ENCODE peak calls at places on chromosomes 5 and 9, in six cellular contexts. V is NCI-H1930; E is activated T-helper 1 cell treated with anti-CD3 and anti-CD28 coated beads, Interleukin-2, amount 50 U/mL, for 16 hours; X is kidney tubule cell; A is effector memory CD4-positive, alpha-beta T cell; F is EH. I is an unnamed sample.

GRCh38 chr5:85452322-85453025 is 1067.8 kb upstream of the EDIL3 start:
- DNase-seq in V (no peak), E (no peak), X (no peak), A (no peak), F (no peak), I (no peak)

GRCh38 chr9:133386338-133386737 is 10.2 kb downstream of the STKLD1 start:
- DNase-seq in V (no peak), E (no peak), X (no peak), A (no peak), F (no peak), I (peak)

GRCh38 chr9:92292338-92293074 is 991 bp downstream of the IARS1 start:
- DNase-seq in V (no peak), E (no peak), X (peak), A (no peak), F (peak), I (no peak)

GRCh38 chr5:149063017-149063687 is at the start of gene SH3TC2:
- DNase-seq in V (no peak), E (no peak), X (peak), A (no peak), F (peak), I (peak)

GRCh38 chr9:96232539-96233241 is 69.3 kb downstream of the HSD17B3 start:
- DNase-seq in V (peak), E (no peak), X (peak), A (no peak), F (peak), I (peak)

GRCh38 chr9:121690316-121690715 is 38.9 kb downstream of the DAB2IP start:
- DNase-seq in V (no peak), E (no peak), X (peak), A (no peak), F (peak), I (no peak)

GRCh38 chr5:135182675-135183074 is 148.6 kb upstream of the PITX1 start:
- DNase-seq in V (no peak), E (no peak), X (no peak), A (no peak), F (no peak), I (no peak)

GRCh38 chr5:131275996-131276535 is 12.2 kb downstream of the CDC42SE2 start:
- DNase-seq in V (no peak), E (no peak), X (no peak), A (no peak), F (no peak), I (no peak)

GRCh38 chr5:118791986-118792734 is 196.2 kb downstream of the DTWD2 start:
- DNase-seq in V (peak), E (no peak), X (peak), A (no peak), F (peak), I (peak)

GRCh38 chr9:129026442-129027223 is 1.5 kb downstream of the SH3GLB2 start:
- DNase-seq in V (no peak), E (no peak), X (peak), A (no peak), F (peak), I (peak)

GRCh38 chr9:136582977-136583735 is 37.3 kb upstream of the NOTCH1 start:
- DNase-seq in V (no peak), E (no peak), X (no peak), A (no peak), F (no peak), I (no peak)

GRCh38 chr5:145811834-145812625 is 23.1 kb downstream of the PRELID2 start:
- DNase-seq in V (no peak), E (no peak), X (peak), A (no peak), F (peak), I (no peak)

GRCh38 chr5:161406880-161407279 is 139.6 kb downstream of the GABRB2 start:
- DNase-seq in V (no peak), E (no peak), X (no peak), A (no peak), F (no peak), I (no peak)

GRCh38 chr9:91253488-91253887 is 108.2 kb downstream of the AUH start:
- DNase-seq in V (no peak), E (no peak), X (no peak), A (no peak), F (peak), I (peak)

GRCh38 chr5:87733918-87734317 is 321.2 kb upstream of the CCNH start:
- DNase-seq in V (no peak), E (no peak), X (no peak), A (no peak), F (no peak), I (no peak)

GRCh38 chr5:132827943-132828673 is 2.3 kb downstream of the SHROOM1 start:
- DNase-seq in V (no peak), E (no peak), X (no peak), A (no peak), F (no peak), I (no peak)

GRCh38 chr5:10660720-10661387 is 97.0 kb downstream of the ANKRD33B start:
- DNase-seq in V (no peak), E (no peak), X (no peak), A (no peak), F (no peak), I (no peak)

GRCh38 chr9:109497193-109498165 is 628 bp downstream of the PTPN3 start:
- DNase-seq in V (no peak), E (no peak), X (peak), A (no peak), F (peak), I (peak)

GRCh38 chr5:137583129-137583528 is 84.0 kb upstream of the SPOCK1 start:
- DNase-seq in V (no peak), E (no peak), X (no peak), A (no peak), F (no peak), I (no peak)

GRCh38 chr9:81844131-81844567 is 84.1 kb upstream of the SPATA31D4 start:
- DNase-seq in V (no peak), E (no peak), X (peak), A (no peak), F (no peak), I (no peak)

GRCh38 chr9:127981559-127982121 is 851 bp upstream of the EEIG1 start:
- DNase-seq in V (no peak), E (no peak), X (no peak), A (no peak), F (no peak), I (no peak)

GRCh38 chr9:82797539-82797938 is 265.4 kb downstream of the RASEF start:
- DNase-seq in V (no peak), E (no peak), X (peak), A (no peak), F (no peak), I (no peak)

GRCh38 chr5:63255609-63256008 is 677.0 kb downstream of the LRRC70 start:
- DNase-seq in V (no peak), E (no peak), X (no peak), A (no peak), F (no peak), I (no peak)

GRCh38 chr5:1706428-1706827 is 93.2 kb downstream of the MRPL36 start:
- DNase-seq in V (no peak), E (no peak), X (no peak), A (no peak), F (no peak), I (no peak)

GRCh38 chr5:178387061-178387855 is 154.7 kb upstream of the PHYKPL start:
- DNase-seq in V (no peak), E (no peak), X (no peak), A (no peak), F (no peak), I (peak)

GRCh38 chr5:36363101-36363500 is 61.4 kb upstream of the RANBP3L start:
- DNase-seq in V (no peak), E (no peak), X (peak), A (no peak), F (peak), I (peak)

GRCh38 chr5:170070556-170071412 is 34.9 kb upstream of the FOXI1 start:
- DNase-seq in V (no peak), E (no peak), X (peak), A (no peak), F (peak), I (peak)

GRCh38 chr5:55421074-55421529 is 113.3 kb downstream of the MTREX start:
- DNase-seq in V (no peak), E (no peak), X (peak), A (no peak), F (peak), I (no peak)

GRCh38 chr5:15948225-15948624 is 231.4 kb downstream of the MARCHF11 start:
- DNase-seq in V (no peak), E (no peak), X (no peak), A (no peak), F (no peak), I (no peak)

GRCh38 chr9:101629624-101630023 is 34.9 kb upstream of the PPP3R2 start:
- DNase-seq in V (no peak), E (no peak), X (no peak), A (no peak), F (no peak), I (no peak)

GRCh38 chr5:82046268-82046621 is 74.4 kb downstream of the ATG10 start:
- DNase-seq in V (no peak), E (no peak), X (no peak), A (no peak), F (no peak), I (no peak)

GRCh38 chr5:43192558-43193170 is 639 bp downstream of the NIM1K start:
- DNase-seq in V (no peak), E (no peak), X (peak), A (no peak), F (peak), I (peak)

GRCh38 chr9:112194969-112195431 is 19.9 kb upstream of the SUSD1 start:
- DNase-seq in V (no peak), E (no peak), X (no peak), A (no peak), F (peak), I (no peak)

GRCh38 chr5:91058575-91058974 is 324.5 kb downstream of the ARRDC3 start:
- DNase-seq in V (no peak), E (no peak), X (peak), A (no peak), F (no peak), I (no peak)

I was measured in H7.